ENCODE peak calls at places on chromosomes 7 and 10, in five cellular contexts. D is mesendoderm, Y is PC-3, F is heart left ventricle, P is tibial nerve. K is an unnamed sample.

GRCh38 chr10:15453462-15453861 is 82.4 kb upstream of the FAM171A1 start:
- DNase-seq in D (no peak), Y (no peak), F (no peak), P (no peak), K (no peak)

GRCh38 chr10:78165617-78166016 is 132.0 kb downstream of the RPS24 start:
- DNase-seq in D (peak; percentile 69), Y (peak; percentile 83), F (no peak), P (no peak), K (no peak)

GRCh38 chr10:100374137-100374655 is 27.2 kb downstream of the SCD start:
- DNase-seq in D (peak; percentile 93), Y (no peak), F (no peak), P (no peak), K (no peak)

GRCh38 chr7:24700446-24701044 is 56.7 kb downstream of the GSDME start:
- DNase-seq in D (peak; percentile 58), Y (peak; percentile 39), F (no peak), P (no peak), K (no peak)

GRCh38 chr7:69858471-69858870 is 260.2 kb downstream of the AUTS2 start:
- DNase-seq in D (peak; percentile 83), Y (no peak), F (no peak), P (no peak), K (no peak)

GRCh38 chr7:102396710-102397019 is 502 bp downstream of the PRKRIP1 start:
- DNase-seq in D (no peak), Y (peak; percentile 20), F (no peak), P (no peak), K (no peak)

GRCh38 chr10:115844592-115844991 is 428.4 kb downstream of the GFRA1 start:
- DNase-seq in D (no peak), Y (no peak), F (peak; percentile 10), P (no peak), K (no peak)

GRCh38 chr10:127013696-127014095 is 108.5 kb downstream of the DOCK1 start:
- DNase-seq in D (peak; percentile 40), Y (peak; percentile 61), F (no peak), P (no peak), K (no peak)

GRCh38 chr10:103111031-103111917 is 81.8 kb downstream of the NT5C2 start:
- DNase-seq in D (no peak), Y (no peak), F (no peak), P (no peak), K (no peak)

GRCh38 chr10:124286621-124287020 is 132.1 kb downstream of the OAT start:
- DNase-seq in D (no peak), Y (no peak), F (no peak), P (no peak), K (no peak)

GRCh38 chr7:118195837-118196474 is 12.0 kb downstream of the LSM8 start:
- DNase-seq in D (peak; percentile 59), Y (peak; percentile 77), F (peak; percentile 34), P (no peak), K (peak; percentile 27)

GRCh38 chr10:67306588-67307205 is 380.9 kb downstream of the LRRTM3 start:
- DNase-seq in D (peak; percentile 59), Y (peak; percentile 88), F (no peak), P (no peak), K (no peak)

GRCh38 chr10:76902949-76903348 is 734.7 kb downstream of the KCNMA1 start:
- DNase-seq in D (peak; percentile 60), Y (peak; percentile 74), F (peak; percentile 59), P (no peak), K (no peak)

GRCh38 chr10:71636588-71636987 is 83.0 kb downstream of the C10orf105 start:
- DNase-seq in D (no peak), Y (no peak), F (no peak), P (no peak), K (no peak)

GRCh38 chr7:106895246-106895864 is 30.3 kb downstream of the PIK3CG start:
- DNase-seq in D (no peak), Y (no peak), F (no peak), P (no peak), K (no peak)

GRCh38 chr7:55156919-55157318 is 138.1 kb downstream of the EGFR start:
- DNase-seq in D (peak; percentile 54), Y (no peak), F (no peak), P (no peak), K (no peak)

GRCh38 chr7:141333459-141333858 is 217.8 kb upstream of the AGK start:
- DNase-seq in D (peak; percentile 80), Y (no peak), F (no peak), P (no peak), K (no peak)

GRCh38 chr10:7986851-7987250 is 67.6 kb upstream of the GATA3 start:
- DNase-seq in D (no peak), Y (no peak), F (no peak), P (no peak), K (no peak)

GRCh38 chr10:122258136-122259074 is 12.7 kb upstream of the BTBD16 start:
- DNase-seq in D (peak; percentile 64), Y (no peak), F (no peak), P (no peak), K (no peak)

GRCh38 chr10:125006921-125007391 is 65.0 kb downstream of the ZRANB1 start:
- DNase-seq in D (no peak), Y (no peak), F (no peak), P (no peak), K (no peak)

GRCh38 chr10:107277591-107277990 is 113.1 kb upstream of the SORCS1 start:
- DNase-seq in D (no peak), Y (no peak), F (no peak), P (no peak), K (no peak)

GRCh38 chr7:35716038-35716803 is 21.3 kb upstream of the HERPUD2 start:
- DNase-seq in D (no peak), Y (no peak), F (peak; percentile 41), P (no peak), K (no peak)

GRCh38 chr10:21488246-21488953 is 37.1 kb downstream of the SKIDA1 start:
- DNase-seq in D (no peak), Y (no peak), F (no peak), P (no peak), K (no peak)

GRCh38 chr10:117264776-117265175 is 23.9 kb downstream of the SLC18A2 start:
- DNase-seq in D (no peak), Y (no peak), F (no peak), P (no peak), K (no peak)

GRCh38 chr7:157272351-157273207 is 64.2 kb upstream of the DNAJB6 start:
- DNase-seq in D (no peak), Y (no peak), F (no peak), P (no peak), K (no peak)
- H3K4me3 ChIP-seq in D (no peak overlapping the region), Y (no peak overlapping the region), F (no peak overlapping the region), P (no peak overlapping the region), K (no peak overlapping the region)

GRCh38 chr10:18684953-18685352 is 25.7 kb downstream of the ARL5B start:
- DNase-seq in D (no peak), Y (no peak), F (no peak), P (no peak), K (no peak)

GRCh38 chr10:18684416-18684815 is 25.2 kb downstream of the ARL5B start:
- DNase-seq in D (no peak), Y (no peak), F (no peak), P (no peak), K (no peak)

GRCh38 chr10:18683427-18683826 is 24.2 kb downstream of the ARL5B start:
- DNase-seq in D (no peak), Y (peak; percentile 63), F (no peak), P (no peak), K (no peak)

GRCh38 chr10:18687195-18687594 is 28.0 kb downstream of the ARL5B start:
- DNase-seq in D (no peak), Y (no peak), F (no peak), P (no peak), K (no peak)

GRCh38 chr10:18685555-18685954 is 26.3 kb downstream of the ARL5B start:
- DNase-seq in D (no peak), Y (no peak), F (no peak), P (no peak), K (no peak)
- H3K4me1 ChIP-seq in D (no peaks in the 10 kb centered on the region), Y (peaks cover 36% of the 10 kb centered on the region), F (no peaks in the 10 kb centered on the region), P (no peaks in the 10 kb centered on the region), K (no peaks in the 10 kb centered on the region)

GRCh38 chr7:107940951-107941350 is 50.0 kb downstream of the DLD start:
- DNase-seq in D (no peak), Y (no peak), F (no peak), P (no peak), K (no peak)
- H3K27ac ChIP-seq in D (no peak overlapping the region), Y (no peak overlapping the region), F (peak overlapping the region; percentile 85), P (peak overlapping the region; percentile 82), K (no peak overlapping the region)

GRCh38 chr10:58264780-58265179 is 2.9 kb downstream of the IPMK start:
- DNase-seq in D (peak; percentile 38), Y (no peak), F (no peak), P (no peak), K (no peak)
- H3K4me3 ChIP-seq in D (no peak overlapping the region), Y (peak overlapping the region; percentile 89), F (peak overlapping the region; percentile 76), P (no peak overlapping the region), K (no peak overlapping the region)

GRCh38 chr10:131908151-131908550 is 7.3 kb downstream of the PPP2R2D start:
- DNase-seq in D (no peak), Y (no peak), F (no peak), P (no peak), K (no peak)

GRCh38 chr10:131910663-131911314 is 10.0 kb downstream of the PPP2R2D start:
- DNase-seq in D (no peak), Y (no peak), F (no peak), P (no peak), K (no peak)

GRCh38 chr10:131907679-131908078 is 6.9 kb downstream of the PPP2R2D start:
- DNase-seq in D (no peak), Y (no peak), F (no peak), P (no peak), K (peak; percentile 50)

GRCh38 chr10:131909929-131910328 is 9.1 kb downstream of the PPP2R2D start:
- DNase-seq in D (no peak), Y (no peak), F (no peak), P (no peak), K (no peak)

DNA sequence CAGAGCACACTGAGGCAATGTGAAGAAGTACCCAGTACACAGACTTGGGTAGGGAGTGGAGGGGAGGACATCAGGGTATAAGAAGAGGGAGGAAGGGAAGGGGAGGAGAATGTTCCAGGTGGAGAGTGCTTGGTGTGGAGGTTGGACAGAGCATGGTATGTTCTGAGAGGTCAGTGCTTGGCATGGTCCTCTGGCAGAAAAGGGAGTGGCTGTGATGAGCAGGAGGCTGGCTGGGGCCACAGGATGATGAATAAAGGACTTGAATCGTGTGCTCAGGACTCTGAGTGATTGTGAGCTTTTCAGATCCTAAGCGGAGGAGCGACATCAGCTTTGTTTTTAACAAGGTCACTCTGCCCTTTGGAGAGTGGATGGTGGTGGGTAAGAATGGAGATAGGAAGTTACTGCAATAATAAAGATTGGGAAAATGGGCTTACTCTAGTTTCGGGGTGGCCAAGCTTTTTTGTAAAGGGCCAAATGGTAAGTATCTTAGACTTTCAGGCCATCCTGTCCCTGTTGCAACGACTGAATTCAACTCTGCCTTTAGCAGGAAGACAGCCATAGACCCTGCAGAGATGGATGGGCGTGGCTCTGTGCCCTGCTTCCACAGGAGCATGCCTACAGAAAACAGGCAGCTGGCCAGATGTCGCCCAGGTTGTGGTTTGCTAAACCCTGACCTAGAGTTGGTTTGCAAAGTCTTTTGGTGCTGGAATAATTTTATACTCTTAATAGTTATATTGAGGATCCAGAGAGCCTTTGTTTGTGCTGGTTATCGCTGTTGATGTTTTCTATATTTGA is 8.4 kb downstream of the PPP2R2D start:
- DNase-seq in D (no peak), Y (peak; percentile 4), F (no peak), P (no peak), K (no peak)
- H3K4me1 ChIP-seq in D (peaks cover 4% of the 10 kb centered on the region), Y (peaks cover 39% of the 10 kb centered on the region), F (peaks cover 33% of the 10 kb centered on the region), P (peaks cover 13% of the 10 kb centered on the region), K (peaks cover 73% of the 10 kb centered on the region)

K was measured in CD8-positive, alpha-beta memory T cell.